ENCODE peak calls at places on chromosome 7, in nine cellular contexts. One of them, this sample, is unnamed.

GRCh38 chr7:26694156-26694555 is 170.2 kb downstream of the SKAP2 start:
- DNase-seq in stimulated activated CD4-positive, alpha-beta T cell treated with anti-CD3 and anti-CD28 coated beads, Interleukin-1b, Interleukin-23, amount 100 ng/mL, for 4 hours: no peak
- DNase-seq in hepatocyte: no peak
- DNase-seq in NCI-H1694 treated with DMSO at 0.1 percent for 48 hours: peak
- DNase-seq in kidney glomerular epithelial cell: no peak
- DNase-seq in activated T-cell treated with anti-CD3 and anti-CD28 coated beads for 24 hours: no peak
- DNase-seq in T-helper 22 cell: no peak
- DNase-seq in kidney epithelial cell: no peak
- DNase-seq in left ventricle myocardium inferior: no peak
- DNase-seq in this sample: no peak

GRCh38 chr7:22849158-22849557 is 26.5 kb upstream of the TOMM7 start:
- DNase-seq in activated T-cell treated with anti-CD3 and anti-CD28 coated beads for 24 hours: no peak
- DNase-seq in NCI-H1694 treated with DMSO at 0.1 percent for 48 hours: peak
- DNase-seq in T-helper 22 cell: no peak
- DNase-seq in kidney epithelial cell: no peak
- DNase-seq in kidney glomerular epithelial cell: no peak
- DNase-seq in stimulated activated CD4-positive, alpha-beta T cell treated with anti-CD3 and anti-CD28 coated beads, Interleukin-1b, Interleukin-23, amount 100 ng/mL, for 4 hours: no peak
- DNase-seq in left ventricle myocardium inferior: no peak
- DNase-seq in hepatocyte: no peak
- DNase-seq in this sample: no peak

GRCh38 chr7:2758673-2759603 is 70.9 kb downstream of the AMZ1 start:
- DNase-seq in left ventricle myocardium inferior: no peak
- DNase-seq in hepatocyte: no peak
- DNase-seq in stimulated activated CD4-positive, alpha-beta T cell treated with anti-CD3 and anti-CD28 coated beads, Interleukin-1b, Interleukin-23, amount 100 ng/mL, for 4 hours: no peak
- DNase-seq in T-helper 22 cell: no peak
- DNase-seq in NCI-H1694 treated with DMSO at 0.1 percent for 48 hours: no peak
- DNase-seq in kidney glomerular epithelial cell: no peak
- DNase-seq in activated T-cell treated with anti-CD3 and anti-CD28 coated beads for 24 hours: no peak
- DNase-seq in kidney epithelial cell: no peak
- DNase-seq in this sample: no peak

GRCh38 chr7:47506716-47507354 is 75.1 kb downstream of the TNS3 start:
- DNase-seq in stimulated activated CD4-positive, alpha-beta T cell treated with anti-CD3 and anti-CD28 coated beads, Interleukin-1b, Interleukin-23, amount 100 ng/mL, for 4 hours: no peak
- DNase-seq in kidney glomerular epithelial cell: peak
- DNase-seq in kidney epithelial cell: no peak
- DNase-seq in NCI-H1694 treated with DMSO at 0.1 percent for 48 hours: no peak
- DNase-seq in hepatocyte: no peak
- DNase-seq in T-helper 22 cell: no peak
- DNase-seq in activated T-cell treated with anti-CD3 and anti-CD28 coated beads for 24 hours: no peak
- DNase-seq in left ventricle myocardium inferior: no peak
- DNase-seq in this sample: no peak

GRCh38 chr7:47951374-47951773 is 3.1 kb upstream of the PKD1L1 start:
- DNase-seq in left ventricle myocardium inferior: no peak
- DNase-seq in kidney glomerular epithelial cell: no peak
- DNase-seq in hepatocyte: peak
- DNase-seq in stimulated activated CD4-positive, alpha-beta T cell treated with anti-CD3 and anti-CD28 coated beads, Interleukin-1b, Interleukin-23, amount 100 ng/mL, for 4 hours: no peak
- DNase-seq in T-helper 22 cell: no peak
- DNase-seq in NCI-H1694 treated with DMSO at 0.1 percent for 48 hours: no peak
- DNase-seq in kidney epithelial cell: no peak
- DNase-seq in activated T-cell treated with anti-CD3 and anti-CD28 coated beads for 24 hours: no peak
- DNase-seq in this sample: no peak

GRCh38 chr7:98617051-98617959 is at the start of gene NPTX2:
- DNase-seq in stimulated activated CD4-positive, alpha-beta T cell treated with anti-CD3 and anti-CD28 coated beads, Interleukin-1b, Interleukin-23, amount 100 ng/mL, for 4 hours: no peak
- DNase-seq in hepatocyte: peak
- DNase-seq in left ventricle myocardium inferior: peak
- DNase-seq in activated T-cell treated with anti-CD3 and anti-CD28 coated beads for 24 hours: no peak
- DNase-seq in NCI-H1694 treated with DMSO at 0.1 percent for 48 hours: no peak
- DNase-seq in kidney epithelial cell: no peak
- DNase-seq in kidney glomerular epithelial cell: no peak
- DNase-seq in T-helper 22 cell: no peak
- DNase-seq in this sample: no peak

GRCh38 chr7:19177269-19177668 is 32.0 kb upstream of the FERD3L start:
- DNase-seq in hepatocyte: no peak
- DNase-seq in kidney glomerular epithelial cell: no peak
- DNase-seq in NCI-H1694 treated with DMSO at 0.1 percent for 48 hours: no peak
- DNase-seq in left ventricle myocardium inferior: no peak
- DNase-seq in stimulated activated CD4-positive, alpha-beta T cell treated with anti-CD3 and anti-CD28 coated beads, Interleukin-1b, Interleukin-23, amount 100 ng/mL, for 4 hours: no peak
- DNase-seq in T-helper 22 cell: no peak
- DNase-seq in kidney epithelial cell: no peak
- DNase-seq in activated T-cell treated with anti-CD3 and anti-CD28 coated beads for 24 hours: no peak
- DNase-seq in this sample: no peak

GRCh38 chr7:157859915-157860314 is 523.1 kb downstream of the DNAJB6 start:
- DNase-seq in T-helper 22 cell: no peak
- DNase-seq in stimulated activated CD4-positive, alpha-beta T cell treated with anti-CD3 and anti-CD28 coated beads, Interleukin-1b, Interleukin-23, amount 100 ng/mL, for 4 hours: no peak
- DNase-seq in kidney glomerular epithelial cell: no peak
- DNase-seq in NCI-H1694 treated with DMSO at 0.1 percent for 48 hours: no peak
- DNase-seq in hepatocyte: no peak
- DNase-seq in kidney epithelial cell: no peak
- DNase-seq in left ventricle myocardium inferior: no peak
- DNase-seq in activated T-cell treated with anti-CD3 and anti-CD28 coated beads for 24 hours: no peak
- DNase-seq in this sample: no peak

GRCh38 chr7:45404622-45405021 is 169.5 kb upstream of the ADCY1 start:
- DNase-seq in hepatocyte: no peak
- DNase-seq in activated T-cell treated with anti-CD3 and anti-CD28 coated beads for 24 hours: no peak
- DNase-seq in kidney epithelial cell: no peak
- DNase-seq in T-helper 22 cell: no peak
- DNase-seq in left ventricle myocardium inferior: no peak
- DNase-seq in kidney glomerular epithelial cell: no peak
- DNase-seq in stimulated activated CD4-positive, alpha-beta T cell treated with anti-CD3 and anti-CD28 coated beads, Interleukin-1b, Interleukin-23, amount 100 ng/mL, for 4 hours: no peak
- DNase-seq in NCI-H1694 treated with DMSO at 0.1 percent for 48 hours: no peak
- DNase-seq in this sample: no peak

GRCh38 chr7:93856319-93856718 is 34.2 kb downstream of the TFPI2 start:
- DNase-seq in kidney epithelial cell: no peak
- DNase-seq in kidney glomerular epithelial cell: peak
- DNase-seq in hepatocyte: no peak
- DNase-seq in left ventricle myocardium inferior: no peak
- DNase-seq in T-helper 22 cell: no peak
- DNase-seq in NCI-H1694 treated with DMSO at 0.1 percent for 48 hours: no peak
- DNase-seq in stimulated activated CD4-positive, alpha-beta T cell treated with anti-CD3 and anti-CD28 coated beads, Interleukin-1b, Interleukin-23, amount 100 ng/mL, for 4 hours: no peak
- DNase-seq in activated T-cell treated with anti-CD3 and anti-CD28 coated beads for 24 hours: no peak
- DNase-seq in this sample: no peak

GRCh38 chr7:115676080-115676479 is 354.5 kb downstream of the TFEC start:
- DNase-seq in T-helper 22 cell: no peak
- DNase-seq in left ventricle myocardium inferior: no peak
- DNase-seq in kidney epithelial cell: no peak
- DNase-seq in NCI-H1694 treated with DMSO at 0.1 percent for 48 hours: no peak
- DNase-seq in activated T-cell treated with anti-CD3 and anti-CD28 coated beads for 24 hours: no peak
- DNase-seq in kidney glomerular epithelial cell: peak
- DNase-seq in hepatocyte: peak
- DNase-seq in stimulated activated CD4-positive, alpha-beta T cell treated with anti-CD3 and anti-CD28 coated beads, Interleukin-1b, Interleukin-23, amount 100 ng/mL, for 4 hours: no peak
- DNase-seq in this sample: no peak

GRCh38 chr7:78279457-78279856 is 480.9 kb downstream of the PHTF2 start:
- DNase-seq in stimulated activated CD4-positive, alpha-beta T cell treated with anti-CD3 and anti-CD28 coated beads, Interleukin-1b, Interleukin-23, amount 100 ng/mL, for 4 hours: no peak
- DNase-seq in hepatocyte: no peak
- DNase-seq in T-helper 22 cell: no peak
- DNase-seq in left ventricle myocardium inferior: no peak
- DNase-seq in kidney glomerular epithelial cell: no peak
- DNase-seq in NCI-H1694 treated with DMSO at 0.1 percent for 48 hours: no peak
- DNase-seq in kidney epithelial cell: no peak
- DNase-seq in activated T-cell treated with anti-CD3 and anti-CD28 coated beads for 24 hours: no peak
- DNase-seq in this sample: no peak

GRCh38 chr7:140056431-140056830 is 6.3 kb downstream of the PARP12 start:
- DNase-seq in NCI-H1694 treated with DMSO at 0.1 percent for 48 hours: no peak
- DNase-seq in left ventricle myocardium inferior: no peak
- DNase-seq in hepatocyte: no peak
- DNase-seq in kidney glomerular epithelial cell: no peak
- DNase-seq in T-helper 22 cell: no peak
- DNase-seq in activated T-cell treated with anti-CD3 and anti-CD28 coated beads for 24 hours: no peak
- DNase-seq in kidney epithelial cell: no peak
- DNase-seq in stimulated activated CD4-positive, alpha-beta T cell treated with anti-CD3 and anti-CD28 coated beads, Interleukin-1b, Interleukin-23, amount 100 ng/mL, for 4 hours: no peak
- DNase-seq in this sample: no peak

GRCh38 chr7:49731836-49732235 is 41.6 kb upstream of the VWC2 start:
- DNase-seq in stimulated activated CD4-positive, alpha-beta T cell treated with anti-CD3 and anti-CD28 coated beads, Interleukin-1b, Interleukin-23, amount 100 ng/mL, for 4 hours: no peak
- DNase-seq in T-helper 22 cell: no peak
- DNase-seq in left ventricle myocardium inferior: no peak
- DNase-seq in hepatocyte: no peak
- DNase-seq in NCI-H1694 treated with DMSO at 0.1 percent for 48 hours: no peak
- DNase-seq in activated T-cell treated with anti-CD3 and anti-CD28 coated beads for 24 hours: no peak
- DNase-seq in kidney epithelial cell: no peak
- DNase-seq in kidney glomerular epithelial cell: no peak
- DNase-seq in this sample: no peak

GRCh38 chr7:139232893-139233292 is 1.9 kb downstream of the UBN2 start:
- DNase-seq in hepatocyte: no peak
- DNase-seq in kidney epithelial cell: no peak
- DNase-seq in left ventricle myocardium inferior: no peak
- DNase-seq in activated T-cell treated with anti-CD3 and anti-CD28 coated beads for 24 hours: no peak
- DNase-seq in T-helper 22 cell: no peak
- DNase-seq in stimulated activated CD4-positive, alpha-beta T cell treated with anti-CD3 and anti-CD28 coated beads, Interleukin-1b, Interleukin-23, amount 100 ng/mL, for 4 hours: no peak
- DNase-seq in NCI-H1694 treated with DMSO at 0.1 percent for 48 hours: no peak
- DNase-seq in kidney glomerular epithelial cell: peak
- DNase-seq in this sample: no peak

GRCh38 chr7:43438897-43439479 is 143.9 kb upstream of the STK17A start:
- DNase-seq in kidney glomerular epithelial cell: no peak
- DNase-seq in NCI-H1694 treated with DMSO at 0.1 percent for 48 hours: no peak
- DNase-seq in left ventricle myocardium inferior: no peak
- DNase-seq in activated T-cell treated with anti-CD3 and anti-CD28 coated beads for 24 hours: no peak
- DNase-seq in stimulated activated CD4-positive, alpha-beta T cell treated with anti-CD3 and anti-CD28 coated beads, Interleukin-1b, Interleukin-23, amount 100 ng/mL, for 4 hours: no peak
- DNase-seq in T-helper 22 cell: no peak
- DNase-seq in kidney epithelial cell: no peak
- DNase-seq in hepatocyte: no peak
- DNase-seq in this sample: no peak

GRCh38 chr7:89731751-89732150 is 422.5 kb upstream of the STEAP1 start:
- DNase-seq in activated T-cell treated with anti-CD3 and anti-CD28 coated beads for 24 hours: no peak
- DNase-seq in NCI-H1694 treated with DMSO at 0.1 percent for 48 hours: no peak
- DNase-seq in kidney epithelial cell: no peak
- DNase-seq in stimulated activated CD4-positive, alpha-beta T cell treated with anti-CD3 and anti-CD28 coated beads, Interleukin-1b, Interleukin-23, amount 100 ng/mL, for 4 hours: no peak
- DNase-seq in kidney glomerular epithelial cell: no peak
- DNase-seq in T-helper 22 cell: no peak
- DNase-seq in left ventricle myocardium inferior: no peak
- DNase-seq in hepatocyte: no peak
- DNase-seq in this sample: no peak

GRCh38 chr7:20064181-20064970 is 152.8 kb downstream of the MACC1 start:
- DNase-seq in T-helper 22 cell: no peak
- DNase-seq in kidney epithelial cell: peak
- DNase-seq in left ventricle myocardium inferior: no peak
- DNase-seq in activated T-cell treated with anti-CD3 and anti-CD28 coated beads for 24 hours: no peak
- DNase-seq in kidney glomerular epithelial cell: peak
- DNase-seq in hepatocyte: no peak
- DNase-seq in NCI-H1694 treated with DMSO at 0.1 percent for 48 hours: no peak
- DNase-seq in stimulated activated CD4-positive, alpha-beta T cell treated with anti-CD3 and anti-CD28 coated beads, Interleukin-1b, Interleukin-23, amount 100 ng/mL, for 4 hours: no peak
- DNase-seq in this sample: no peak

GRCh38 chr7:13551503-13551902 is 438.0 kb downstream of the ETV1 start:
- DNase-seq in kidney glomerular epithelial cell: no peak
- DNase-seq in T-helper 22 cell: no peak
- DNase-seq in left ventricle myocardium inferior: no peak
- DNase-seq in hepatocyte: no peak
- DNase-seq in stimulated activated CD4-positive, alpha-beta T cell treated with anti-CD3 and anti-CD28 coated beads, Interleukin-1b, Interleukin-23, amount 100 ng/mL, for 4 hours: no peak
- DNase-seq in activated T-cell treated with anti-CD3 and anti-CD28 coated beads for 24 hours: no peak
- DNase-seq in NCI-H1694 treated with DMSO at 0.1 percent for 48 hours: no peak
- DNase-seq in kidney epithelial cell: no peak
- DNase-seq in this sample: no peak

GRCh38 chr7:135385209-135385608 is 124.7 kb downstream of the CNOT4 start:
- DNase-seq in T-helper 22 cell: no peak
- DNase-seq in left ventricle myocardium inferior: peak
- DNase-seq in hepatocyte: peak
- DNase-seq in NCI-H1694 treated with DMSO at 0.1 percent for 48 hours: no peak
- DNase-seq in activated T-cell treated with anti-CD3 and anti-CD28 coated beads for 24 hours: no peak
- DNase-seq in kidney epithelial cell: no peak
- DNase-seq in stimulated activated CD4-positive, alpha-beta T cell treated with anti-CD3 and anti-CD28 coated beads, Interleukin-1b, Interleukin-23, amount 100 ng/mL, for 4 hours: no peak
- DNase-seq in kidney glomerular epithelial cell: peak
- DNase-seq in this sample: no peak

GRCh38 chr7:90222811-90223725 is 11.5 kb downstream of the STEAP2 start:
- DNase-seq in T-helper 22 cell: no peak
- DNase-seq in stimulated activated CD4-positive, alpha-beta T cell treated with anti-CD3 and anti-CD28 coated beads, Interleukin-1b, Interleukin-23, amount 100 ng/mL, for 4 hours: no peak
- DNase-seq in hepatocyte: no peak
- DNase-seq in kidney glomerular epithelial cell: peak
- DNase-seq in NCI-H1694 treated with DMSO at 0.1 percent for 48 hours: no peak
- DNase-seq in kidney epithelial cell: no peak
- DNase-seq in left ventricle myocardium inferior: peak
- DNase-seq in activated T-cell treated with anti-CD3 and anti-CD28 coated beads for 24 hours: no peak
- DNase-seq in this sample: no peak

GRCh38 chr7:118573065-118573464 is 348.6 kb downstream of the ANKRD7 start:
- DNase-seq in T-helper 22 cell: no peak
- DNase-seq in NCI-H1694 treated with DMSO at 0.1 percent for 48 hours: peak
- DNase-seq in kidney glomerular epithelial cell: no peak
- DNase-seq in stimulated activated CD4-positive, alpha-beta T cell treated with anti-CD3 and anti-CD28 coated beads, Interleukin-1b, Interleukin-23, amount 100 ng/mL, for 4 hours: no peak
- DNase-seq in left ventricle myocardium inferior: no peak
- DNase-seq in hepatocyte: no peak
- DNase-seq in activated T-cell treated with anti-CD3 and anti-CD28 coated beads for 24 hours: no peak
- DNase-seq in kidney epithelial cell: no peak
- DNase-seq in this sample: no peak

This sample was measured in left lung.